ENCODE peak calls at places on chromosomes 11 and 22, in five cellular contexts. L, Z, D, F and S are unnamed samples.
A peak's percentile ranks its signal among the peaks of the same experiment; 100 is the strongest.

GRCh38 chr11:100680070-100680469 is 7.0 kb upstream of the ARHGAP42 start:
- DNase-seq in L (no peak), Z (no peak), D (no peak), F (no peak), S (no peak)

GRCh38 chr11:75792997-75793800 is 21.8 kb upstream of the UVRAG start:
- DNase-seq in L (no peak), Z (no peak), D (no peak), F (no peak), S (no peak)

GRCh38 chr11:83671295-83671694 is 385.1 kb upstream of the CCDC90B start:
- DNase-seq in L (no peak), Z (no peak), D (no peak), F (no peak), S (no peak)

GRCh38 chr11:102654761-102655160 is 29.6 kb upstream of the MMP20 start:
- DNase-seq in L (no peak), Z (no peak), D (no peak), F (no peak), S (no peak)

GRCh38 chr22:22576244-22576988 is 17.4 kb upstream of the PRAME start:
- DNase-seq in L (no peak), Z (peak; percentile 40), D (peak; percentile 79), F (no peak), S (peak; percentile 58)

GRCh38 chr11:795638-796564 is 2.2 kb downstream of the SLC25A22 start:
- DNase-seq in L (no peak), Z (peak; percentile 79), D (peak; percentile 84), F (peak; percentile 80), S (peak; percentile 81)

GRCh38 chr11:93933230-93933629 is 82.8 kb upstream of the VSTM5 start:
- DNase-seq in L (no peak), Z (no peak), D (no peak), F (no peak), S (no peak)

GRCh38 chr11:43573873-43574272 is 106.7 kb upstream of the HSD17B12 start:
- DNase-seq in L (no peak), Z (no peak), D (no peak), F (no peak), S (no peak)

GRCh38 chr22:41517172-41518047 is 26.9 kb downstream of the POLR3H start:
- DNase-seq in L (peak; percentile 87), Z (peak; percentile 55), D (peak; percentile 75), F (peak; percentile 80), S (peak; percentile 39)

GRCh38 chr11:72411623-72412532 is 22.5 kb downstream of the CLPB start:
- DNase-seq in L (no peak), Z (peak; percentile 53), D (peak; percentile 85), F (no peak), S (no peak)

GRCh38 chr11:74466916-74467885 is at the start of gene KCNE3:
- DNase-seq in L (no peak), Z (no peak), D (no peak), F (peak; percentile 66), S (peak; percentile 41)

GRCh38 chr11:15471709-15472404 is 357.1 kb downstream of the INSC start:
- DNase-seq in L (no peak), Z (no peak), D (no peak), F (no peak), S (no peak)

GRCh38 chr22:40263191-40263590 is 83.1 kb upstream of the ADSL start:
- DNase-seq in L (no peak), Z (no peak), D (no peak), F (peak; percentile 44), S (no peak)

GRCh38 chr11:64077607-64078006 is 41.9 kb downstream of the FLRT1 start:
- DNase-seq in L (no peak), Z (no peak), D (no peak), F (no peak), S (no peak)

GRCh38 chr11:97965849-97966646 is 1054.7 kb upstream of the CNTN5 start:
- DNase-seq in L (no peak), Z (no peak), D (no peak), F (no peak), S (no peak)

GRCh38 chr22:47836957-47837356 is 1074.5 kb downstream of the TBC1D22A start:
- DNase-seq in L (no peak), Z (no peak), D (no peak), F (no peak), S (no peak)

GRCh38 chr11:45939836-45940235 is 17.4 kb downstream of the LARGE2 start:
- DNase-seq in L (no peak), Z (no peak), D (no peak), F (no peak), S (no peak)

GRCh38 chr11:3049430-3050243 is 7.6 kb downstream of the CARS1 start:
- DNase-seq in L (peak; percentile 94), Z (peak; percentile 78), D (peak; percentile 39), F (peak; percentile 71), S (no peak)

GRCh38 chr11:76598426-76598839 is 72.1 kb downstream of the LRRC32 start:
- DNase-seq in L (peak; percentile 77), Z (no peak), D (peak; percentile 72), F (no peak), S (peak; percentile 53)

GRCh38 chr11:6298605-6299004 is 21.7 kb downstream of the CAVIN3 start:
- DNase-seq in L (no peak), Z (no peak), D (peak; percentile 27), F (no peak), S (peak; percentile 34)

GRCh38 chr11:31861011-31861410 is 49.9 kb upstream of the PAX6 start:
- DNase-seq in L (no peak), Z (no peak), D (no peak), F (no peak), S (no peak)

GRCh38 chr11:124872741-124873140 is 7.5 kb downstream of the ROBO3 start:
- DNase-seq in L (no peak), Z (no peak), D (no peak), F (no peak), S (no peak)

DNA sequence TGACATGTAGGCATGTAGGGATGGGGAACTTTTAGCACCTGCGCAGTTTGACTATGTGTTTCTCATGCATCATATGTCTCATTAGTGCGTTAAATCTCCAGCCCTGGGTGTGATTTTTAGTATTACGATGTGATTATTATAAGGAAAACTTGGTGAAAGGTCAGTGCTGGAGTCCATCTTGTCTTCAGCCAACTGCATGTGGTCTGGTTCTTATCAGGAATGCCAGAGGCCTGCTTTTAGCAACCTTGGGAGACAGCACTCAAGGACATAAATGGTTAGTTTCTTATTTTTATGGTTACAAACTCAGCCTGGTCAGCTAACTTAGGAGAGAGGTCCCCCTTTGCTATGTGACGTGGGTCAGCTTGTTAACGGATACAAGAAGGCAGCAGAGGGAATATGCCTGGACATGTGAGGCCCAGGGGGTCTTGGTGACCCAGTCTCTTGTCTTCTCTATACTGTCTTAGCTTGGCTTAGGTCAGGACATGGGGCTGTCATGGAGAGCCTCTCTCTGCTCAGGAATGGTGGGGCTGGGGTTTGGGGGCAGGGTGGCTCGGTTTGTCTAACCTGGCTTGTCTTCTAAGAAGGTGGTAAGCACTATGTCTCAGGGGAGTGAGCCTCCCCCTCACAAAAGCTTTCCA is 21.5 kb downstream of the KCTD21 start:
- DNase-seq in L (no peak), Z (no peak), D (no peak), F (peak; percentile 63), S (no peak)
- H3K4me1 ChIP-seq in L (peaks cover 19% of the 10 kb centered on the region), Z (no peaks in the 10 kb centered on the region), D (peaks cover 33% of the 10 kb centered on the region), F (no peaks in the 10 kb centered on the region), S (no peaks in the 10 kb centered on the region)

GRCh38 chr22:37065961-37066360 is 14.4 kb downstream of the KCTD17 start:
- DNase-seq in L (no peak), Z (no peak), D (no peak), F (no peak), S (no peak)
- H3K27me3 ChIP-seq in L (peaks cover 35% of the 10 kb centered on the region), Z (no peaks in the 10 kb centered on the region), D (peaks cover 23% of the 10 kb centered on the region), F (peaks cover 15% of the 10 kb centered on the region), S (no peaks in the 10 kb centered on the region)

GRCh38 chr11:65311197-65311631 is 3.5 kb upstream of the CDC42EP2 start:
- DNase-seq in L (no peak), Z (no peak), D (no peak), F (no peak), S (no peak)
- H3K4me1 ChIP-seq in L (peaks cover 52% of the 10 kb centered on the region), Z (no peaks in the 10 kb centered on the region), D (peaks cover 33% of the 10 kb centered on the region), F (no peaks in the 10 kb centered on the region), S (peaks cover 7% of the 10 kb centered on the region)

GRCh38 chr11:65792456-65792855 is 5.6 kb downstream of the OVOL1 start:
- DNase-seq in L (peak; percentile 79), Z (no peak), D (peak; percentile 19), F (no peak), S (no peak)

GRCh38 chr11:65791719-65792213 is 4.9 kb downstream of the OVOL1 start:
- DNase-seq in L (peak; percentile 81), Z (peak; percentile 78), D (peak; percentile 33), F (no peak), S (no peak)

GRCh38 chr11:65790104-65790901 is 3.4 kb downstream of the OVOL1 start:
- DNase-seq in L (no peak), Z (no peak), D (peak; percentile 30), F (no peak), S (no peak)

GRCh38 chr11:65789230-65790103 is 2.6 kb downstream of the OVOL1 start:
- DNase-seq in L (no peak), Z (no peak), D (peak; percentile 34), F (no peak), S (no peak)

GRCh38 chr11:65790902-65791650 is 4.2 kb downstream of the OVOL1 start:
- DNase-seq in L (no peak), Z (no peak), D (peak; percentile 24), F (no peak), S (no peak)
- H3K27me3 ChIP-seq in L (peaks cover 29% of the 10 kb centered on the region), Z (no peaks in the 10 kb centered on the region), D (peaks cover 32% of the 10 kb centered on the region), F (peaks cover 2% of the 10 kb centered on the region), S (peaks cover 17% of the 10 kb centered on the region)

GRCh38 chr11:119369035-119369925 is 12.2 kb downstream of the USP2 start:
- DNase-seq in L (no peak), Z (no peak), D (peak; percentile 77), F (no peak), S (no peak)
- H3K4me1 ChIP-seq in L (peaks cover 55% of the 10 kb centered on the region), Z (peaks cover 4% of the 10 kb centered on the region), D (peaks cover 89% of the 10 kb centered on the region), F (peaks cover 9% of the 10 kb centered on the region), S (peaks cover 16% of the 10 kb centered on the region)

GRCh38 chr22:49197986-49198704 is 629.5 kb downstream of the BRD1 start:
- DNase-seq in L (peak; percentile 55), Z (no peak), D (no peak), F (peak; percentile 3), S (no peak)

GRCh38 chr22:49201046-49201970 is 626.4 kb downstream of the BRD1 start:
- DNase-seq in L (peak; percentile 73), Z (no peak), D (no peak), F (peak; percentile 1), S (peak; percentile 4)

GRCh38 chr22:49199224-49199623 is 628.4 kb downstream of the BRD1 start:
- DNase-seq in L (peak; percentile 59), Z (no peak), D (no peak), F (peak; percentile 3), S (no peak)

GRCh38 chr22:49197500-49197899 is 630.2 kb downstream of the BRD1 start:
- DNase-seq in L (peak; percentile 76), Z (no peak), D (no peak), F (peak; percentile 19), S (no peak)

DNA sequence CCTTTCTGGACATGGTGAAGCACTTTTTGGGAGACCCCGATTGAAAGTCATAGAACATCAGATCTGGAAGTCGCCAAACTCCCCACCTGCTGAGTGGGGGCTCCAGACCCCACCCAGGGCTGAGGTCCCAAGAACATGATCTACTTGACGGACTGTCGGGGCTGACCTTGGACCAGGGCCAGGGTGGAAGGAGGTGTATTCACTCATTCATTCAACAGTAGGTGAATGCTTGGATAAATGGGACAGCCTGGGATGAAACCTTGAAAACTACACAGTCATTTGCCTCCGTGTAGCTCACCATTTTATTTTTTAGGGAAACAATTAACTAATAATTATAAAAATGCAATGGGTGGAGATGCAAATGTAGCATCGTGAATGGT is 629.0 kb downstream of the BRD1 start:
- DNase-seq in L (peak; percentile 53), Z (no peak), D (no peak), F (peak; percentile 10), S (no peak)
- H3K27me3 ChIP-seq in L (peaks cover 28% of the 10 kb centered on the region), Z (no peaks in the 10 kb centered on the region), D (peaks cover 5% of the 10 kb centered on the region), F (no peaks in the 10 kb centered on the region), S (peaks cover 8% of the 10 kb centered on the region)

GRCh38 chr22:37489994-37490393 is 3.8 kb upstream of the MFNG start:
- DNase-seq in L (no peak), Z (no peak), D (no peak), F (no peak), S (no peak)
- H3K4me1 ChIP-seq in L (peaks cover 13% of the 10 kb centered on the region), Z (no peaks in the 10 kb centered on the region), D (peaks cover 13% of the 10 kb centered on the region), F (no peaks in the 10 kb centered on the region), S (peaks cover 5% of the 10 kb centered on the region)